ENCODE peak calls at places on chromosomes 5 and 9, in seven cellular contexts. N is cardiac muscle cell; Y is GM23248; X is prostate gland; B is tibial artery; G is upper lobe of left lung; O is CD8-positive, alpha-beta memory T cell. J is an unnamed sample.

GRCh38 chr5:112709416-112709815 is 28.3 kb upstream of the APC start:
- DNase-seq in O (no peak), G (no peak), B (no peak), X (no peak), Y (peak; percentile 6), N (no peak), J (no peak)

GRCh38 chr9:130756460-130757152 is 63.0 kb downstream of the EXOSC2 start:
- DNase-seq in Y (no peak), G (no peak), B (no peak), N (no peak), O (no peak), X (no peak), J (no peak)

GRCh38 chr5:177366528-177367322 is 9.0 kb downstream of the RGS14 start:
- DNase-seq in B (peak; percentile 86), O (no peak), N (peak; percentile 94), G (peak; percentile 91), Y (peak; percentile 92), X (peak; percentile 92), J (peak; percentile 97)

GRCh38 chr5:40683351-40683750 is 3.6 kb downstream of the PTGER4 start:
- DNase-seq in N (peak; percentile 12), X (no peak), B (no peak), O (no peak), G (no peak), Y (no peak), J (no peak)

GRCh38 chr5:175519006-175519405 is 40.6 kb downstream of the SFXN1 start:
- DNase-seq in N (no peak), B (no peak), O (no peak), G (no peak), Y (no peak), X (no peak), J (no peak)

GRCh38 chr9:32378496-32378895 is 5.9 kb upstream of the ACO1 start:
- DNase-seq in O (peak; percentile 56), N (peak; percentile 67), G (no peak), X (peak; percentile 20), B (no peak), Y (peak; percentile 81), J (no peak)

GRCh38 chr5:137491121-137491520 is 8.0 kb downstream of the SPOCK1 start:
- DNase-seq in O (no peak), G (no peak), N (no peak), B (no peak), X (no peak), Y (peak; percentile 55), J (no peak)

GRCh38 chr5:76403963-76404693 is 1.0 kb downstream of the IQGAP2 start:
- DNase-seq in N (peak; percentile 67), O (peak; percentile 93), X (peak; percentile 34), B (peak; percentile 30), G (no peak), Y (peak; percentile 11), J (peak; percentile 84)

GRCh38 chr5:67942451-67942830 is 273.1 kb upstream of the PIK3R1 start:
- DNase-seq in O (no peak), X (no peak), Y (peak; percentile 26), G (no peak), B (no peak), N (no peak), J (no peak)

GRCh38 chr5:81401266-81401665 is 7.3 kb upstream of the ACOT12 start:
- DNase-seq in X (no peak), N (no peak), O (no peak), B (no peak), G (peak; percentile 69), Y (no peak), J (no peak)

GRCh38 chr5:2147504-2148311 is 265.0 kb upstream of the IRX4 start:
- DNase-seq in Y (no peak), B (no peak), X (no peak), G (no peak), O (no peak), N (no peak), J (no peak)

GRCh38 chr9:131051592-131052517 is 42.9 kb downstream of the LAMC3 start:
- DNase-seq in G (no peak), Y (no peak), B (no peak), X (no peak), N (no peak), O (no peak), J (peak; percentile 27)

GRCh38 chr9:63817622-63818518 is 1467.1 kb downstream of the FOXD4L5 start:
- DNase-seq in B (peak; percentile 42), Y (peak; percentile 35), O (peak; percentile 85), G (peak; percentile 92), X (peak; percentile 75), N (peak; percentile 15), J (peak; percentile 47)

GRCh38 chr9:29830815-29831214 is 2257.5 kb upstream of the C9orf72 start:
- DNase-seq in B (no peak), Y (peak; percentile 4), N (peak; percentile 60), G (no peak), O (no peak), X (no peak), J (no peak)

GRCh38 chr9:109903515-109904138 is 123.6 kb downstream of the PALM2AKAP2 start:
- DNase-seq in O (peak; percentile 52), X (peak; percentile 55), N (peak; percentile 66), G (no peak), B (peak; percentile 64), Y (peak; percentile 89), J (peak; percentile 77)

GRCh38 chr5:123444016-123444415 is 20.8 kb upstream of the CEP120 start:
- DNase-seq in Y (no peak), O (no peak), G (no peak), B (no peak), X (no peak), N (no peak), J (no peak)

GRCh38 chr5:158877124-158877581 is 222.6 kb downstream of the EBF1 start:
- DNase-seq in Y (peak; percentile 36), G (no peak), B (no peak), N (no peak), X (no peak), O (no peak), J (no peak)

GRCh38 chr5:100777680-100778281 is 125.3 kb downstream of the ST8SIA4 start:
- DNase-seq in B (peak; percentile 39), Y (peak; percentile 86), N (no peak), X (no peak), G (no peak), O (no peak), J (no peak)

GRCh38 chr5:90802695-90803317 is 244.2 kb downstream of the ADGRV1 start:
- DNase-seq in B (no peak), O (no peak), G (no peak), N (peak; percentile 57), Y (peak; percentile 72), X (peak; percentile 8), J (peak; percentile 46)

GRCh38 chr5:27191786-27192505 is 153.6 kb upstream of the CDH9 start:
- DNase-seq in B (no peak), O (no peak), N (no peak), G (no peak), X (no peak), Y (peak; percentile 23), J (no peak)

GRCh38 chr5:134525687-134526482 is 415 bp downstream of the JADE2 start:
- DNase-seq in N (peak; percentile 84), G (peak; percentile 90), O (peak; percentile 79), B (peak; percentile 84), Y (peak; percentile 90), X (peak; percentile 71), J (peak; percentile 85)

GRCh38 chr5:153959134-153959957 is 79.4 kb downstream of the FAM114A2 start:
- DNase-seq in G (no peak), B (no peak), X (no peak), O (no peak), N (peak; percentile 34), Y (peak; percentile 52), J (no peak)

GRCh38 chr5:71587709-71588532 is 781 bp downstream of the MCCC2 start:
- DNase-seq in O (no peak), N (no peak), G (no peak), X (no peak), Y (no peak), B (no peak), J (no peak)

GRCh38 chr5:159762921-159763320 is 153.4 kb upstream of the ADRA1B start:
- DNase-seq in O (no peak), G (no peak), B (no peak), Y (no peak), X (no peak), N (no peak), J (no peak)

DNA sequence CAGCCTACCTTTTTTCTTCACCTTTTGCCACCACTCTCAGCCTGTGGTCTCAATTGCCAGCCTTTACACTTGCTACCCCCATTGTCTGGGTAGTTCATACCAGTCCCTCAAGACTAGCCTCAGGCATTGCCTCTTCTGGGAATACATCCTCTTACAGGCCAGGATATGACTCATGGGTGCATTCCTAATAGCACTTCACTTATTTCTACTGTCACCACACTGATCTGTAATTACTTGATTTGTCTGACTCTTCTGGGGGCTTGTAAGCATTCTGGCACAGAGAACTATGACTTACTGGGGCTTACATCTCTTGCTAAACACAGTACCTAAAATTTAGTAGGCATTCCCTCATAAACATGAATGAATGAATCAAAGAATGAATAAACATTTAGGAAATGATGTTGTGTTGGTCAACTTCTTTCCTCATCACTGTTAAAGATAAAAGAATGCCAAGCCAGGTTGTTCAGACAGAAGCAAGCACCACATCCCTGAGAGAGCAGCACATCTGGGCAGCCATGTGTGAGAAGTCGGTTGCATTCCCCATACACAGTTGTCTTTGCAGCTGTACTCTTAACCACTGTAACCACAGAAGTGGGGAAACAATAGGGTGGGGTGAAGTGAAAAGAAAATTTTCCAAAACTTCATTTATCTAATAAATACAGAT is 27.6 kb downstream of the IL7R start:
- DNase-seq in Y (peak; percentile 91), X (no peak), N (no peak), G (no peak), B (no peak), O (no peak), J (peak; percentile 31)
- H3K27ac ChIP-seq in Y (peak overlapping the region; percentile 54), X (no peak overlapping the region), N (no peak overlapping the region), G (no peak overlapping the region), B (no peak overlapping the region), O (no peak overlapping the region), J (no peak overlapping the region)

GRCh38 chr5:170330568-170331054 is 33.0 kb upstream of the LCP2 start:
- DNase-seq in Y (no peak), G (no peak), X (no peak), B (no peak), N (no peak), O (peak; percentile 57), J (peak; percentile 20)
- H3K4me3 ChIP-seq in Y (no peak overlapping the region), G (peak overlapping the region; percentile 9), X (no peak overlapping the region), B (no peak overlapping the region), N (no peak overlapping the region), O (peak overlapping the region; percentile 10), J (no peak overlapping the region)

GRCh38 chr5:180786398-180787005 is 16.1 kb downstream of the MGAT1 start:
- DNase-seq in X (no peak), Y (peak; percentile 43), G (no peak), N (no peak), B (no peak), O (no peak), J (no peak)
- H3K27ac ChIP-seq in X (peak overlapping the region; percentile 64), Y (peak overlapping the region; percentile 98), G (peak overlapping the region; percentile 74), N (no peak overlapping the region), B (peak overlapping the region; percentile 63), O (no peak overlapping the region), J (peak overlapping the region; percentile 75)

DNA sequence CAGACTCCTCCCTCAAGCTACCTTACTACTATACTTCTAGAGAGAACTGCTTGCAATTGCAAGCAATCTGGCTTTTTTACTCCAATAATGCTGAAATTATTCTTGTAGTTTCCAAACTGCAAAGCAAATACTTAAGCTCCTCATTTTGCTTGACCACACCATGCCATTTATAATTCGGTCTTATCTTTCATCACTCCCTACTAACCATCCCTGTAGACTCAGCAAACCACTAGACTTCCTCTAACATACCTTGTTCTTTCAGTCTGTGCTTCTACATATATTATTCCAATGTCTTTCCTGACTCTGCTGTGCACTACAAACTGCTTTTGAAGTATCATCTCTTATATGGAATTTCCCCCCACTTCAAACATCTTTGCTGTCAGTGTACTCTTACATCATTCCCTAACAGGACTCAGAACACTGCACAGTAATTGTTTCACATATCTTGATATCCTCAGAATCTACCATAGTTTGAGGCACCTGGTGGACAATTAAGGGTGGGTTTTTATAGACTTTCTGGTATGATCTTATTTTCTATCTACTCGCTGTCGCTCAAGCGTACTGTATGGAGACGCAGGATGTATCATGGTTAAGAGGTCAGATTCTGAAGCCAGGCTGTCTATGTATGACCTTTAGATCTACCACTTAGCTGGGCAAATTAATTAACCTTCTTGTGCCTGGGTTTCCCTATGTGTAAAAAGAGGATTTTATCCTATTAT is 2.8 kb downstream of the IL6ST start:
- DNase-seq in B (no peak), N (no peak), Y (peak; percentile 35), O (no peak), X (no peak), G (no peak), J (no peak)
- H3K4me3 ChIP-seq in B (peak overlapping the region; percentile 77), N (peak overlapping the region; percentile 49), Y (peak overlapping the region; percentile 97), O (peak overlapping the region; percentile 93), X (peak overlapping the region; percentile 64), G (peak overlapping the region; percentile 85), J (no peak overlapping the region)

J was measured in thyroid gland.